ENCODE peak calls at places on chromosomes 6 and 20, in eight cellular contexts. One of them, this sample, is unnamed.

GRCh38 chr6:12033770-12034169 is 21.7 kb downstream of the HIVEP1 start:
- DNase-seq in heart left ventricle: no peak
- DNase-seq in left ventricle myocardium superior: no peak
- DNase-seq in GM04503: no peak
- DNase-seq in HEK293T: no peak
- DNase-seq in lung microvascular endothelial cell: no peak
- DNase-seq in epithelial cell of esophagus: peak; percentile 95
- DNase-seq in activated T-cell treated with anti-CD3 and anti-CD28 coated beads for 1 hour: no peak
- DNase-seq in this sample: no peak

GRCh38 chr6:168145747-168146596 is 67.0 kb upstream of the FRMD1 start:
- DNase-seq in heart left ventricle: no peak
- DNase-seq in left ventricle myocardium superior: no peak
- DNase-seq in GM04503: no peak
- DNase-seq in HEK293T: no peak
- DNase-seq in lung microvascular endothelial cell: no peak
- DNase-seq in epithelial cell of esophagus: no peak
- DNase-seq in activated T-cell treated with anti-CD3 and anti-CD28 coated beads for 1 hour: no peak
- DNase-seq in this sample: no peak

GRCh38 chr20:52003415-52003814 is 188.2 kb downstream of the ZFP64 start:
- DNase-seq in heart left ventricle: no peak
- DNase-seq in left ventricle myocardium superior: no peak
- DNase-seq in GM04503: no peak
- DNase-seq in HEK293T: no peak
- DNase-seq in lung microvascular endothelial cell: no peak
- DNase-seq in epithelial cell of esophagus: no peak
- DNase-seq in activated T-cell treated with anti-CD3 and anti-CD28 coated beads for 1 hour: no peak
- DNase-seq in this sample: no peak

GRCh38 chr6:147000545-147001488 is 203.4 kb upstream of the STXBP5 start:
- DNase-seq in heart left ventricle: no peak
- DNase-seq in left ventricle myocardium superior: no peak
- DNase-seq in GM04503: peak; percentile 45
- DNase-seq in HEK293T: no peak
- DNase-seq in lung microvascular endothelial cell: peak; percentile 6
- DNase-seq in epithelial cell of esophagus: peak; percentile 8
- DNase-seq in activated T-cell treated with anti-CD3 and anti-CD28 coated beads for 1 hour: no peak
- DNase-seq in this sample: no peak

GRCh38 chr6:61867635-61868034 is 418.4 kb downstream of the KHDRBS2 start:
- DNase-seq in heart left ventricle: no peak
- DNase-seq in left ventricle myocardium superior: no peak
- DNase-seq in GM04503: no peak
- DNase-seq in HEK293T: no peak
- DNase-seq in lung microvascular endothelial cell: no peak
- DNase-seq in epithelial cell of esophagus: no peak
- DNase-seq in activated T-cell treated with anti-CD3 and anti-CD28 coated beads for 1 hour: no peak
- DNase-seq in this sample: no peak

GRCh38 chr20:4959582-4959981 is 41.7 kb downstream of the SLC23A2 start:
- DNase-seq in heart left ventricle: no peak
- DNase-seq in left ventricle myocardium superior: no peak
- DNase-seq in GM04503: no peak
- DNase-seq in HEK293T: no peak
- DNase-seq in lung microvascular endothelial cell: no peak
- DNase-seq in epithelial cell of esophagus: no peak
- DNase-seq in activated T-cell treated with anti-CD3 and anti-CD28 coated beads for 1 hour: no peak
- DNase-seq in this sample: no peak

GRCh38 chr20:36792422-36792821 is 18.9 kb upstream of the DSN1 start:
- DNase-seq in heart left ventricle: peak; percentile 66
- DNase-seq in left ventricle myocardium superior: peak; percentile 58
- DNase-seq in GM04503: peak; percentile 21
- DNase-seq in HEK293T: peak; percentile 70
- DNase-seq in lung microvascular endothelial cell: peak; percentile 70
- DNase-seq in epithelial cell of esophagus: peak; percentile 57
- DNase-seq in activated T-cell treated with anti-CD3 and anti-CD28 coated beads for 1 hour: no peak
- DNase-seq in this sample: no peak

GRCh38 chr20:10565191-10565921 is 108.4 kb downstream of the JAG1 start:
- DNase-seq in heart left ventricle: no peak
- DNase-seq in left ventricle myocardium superior: peak; percentile 41
- DNase-seq in GM04503: peak; percentile 81
- DNase-seq in HEK293T: no peak
- DNase-seq in lung microvascular endothelial cell: peak; percentile 67
- DNase-seq in epithelial cell of esophagus: peak; percentile 80
- DNase-seq in activated T-cell treated with anti-CD3 and anti-CD28 coated beads for 1 hour: no peak
- DNase-seq in this sample: no peak

GRCh38 chr20:61434361-61434781 is 182.3 kb downstream of the CDH4 start:
- DNase-seq in heart left ventricle: no peak
- DNase-seq in left ventricle myocardium superior: no peak
- DNase-seq in GM04503: no peak
- DNase-seq in HEK293T: peak; percentile 13
- DNase-seq in lung microvascular endothelial cell: no peak
- DNase-seq in epithelial cell of esophagus: no peak
- DNase-seq in activated T-cell treated with anti-CD3 and anti-CD28 coated beads for 1 hour: no peak
- DNase-seq in this sample: no peak

GRCh38 chr6:139373928-139374356 is 506 bp downstream of the CITED2 start:
- DNase-seq in heart left ventricle: no peak
- DNase-seq in left ventricle myocardium superior: no peak
- DNase-seq in GM04503: peak; percentile 36
- DNase-seq in HEK293T: no peak
- DNase-seq in lung microvascular endothelial cell: no peak
- DNase-seq in epithelial cell of esophagus: no peak
- DNase-seq in activated T-cell treated with anti-CD3 and anti-CD28 coated beads for 1 hour: no peak
- DNase-seq in this sample: no peak

GRCh38 chr6:15285682-15286294 is 39.9 kb downstream of the JARID2 start:
- DNase-seq in heart left ventricle: no peak
- DNase-seq in left ventricle myocardium superior: no peak
- DNase-seq in GM04503: no peak
- DNase-seq in HEK293T: no peak
- DNase-seq in lung microvascular endothelial cell: no peak
- DNase-seq in epithelial cell of esophagus: no peak
- DNase-seq in activated T-cell treated with anti-CD3 and anti-CD28 coated beads for 1 hour: no peak
- DNase-seq in this sample: no peak

GRCh38 chr6:484086-484728 is 92.7 kb downstream of the IRF4 start:
- DNase-seq in heart left ventricle: no peak
- DNase-seq in left ventricle myocardium superior: no peak
- DNase-seq in GM04503: no peak
- DNase-seq in HEK293T: no peak
- DNase-seq in lung microvascular endothelial cell: no peak
- DNase-seq in epithelial cell of esophagus: peak; percentile 69
- DNase-seq in activated T-cell treated with anti-CD3 and anti-CD28 coated beads for 1 hour: no peak
- DNase-seq in this sample: no peak

GRCh38 chr6:148175511-148176188 is 167.0 kb upstream of the SASH1 start:
- DNase-seq in heart left ventricle: no peak
- DNase-seq in left ventricle myocardium superior: no peak
- DNase-seq in GM04503: no peak
- DNase-seq in HEK293T: no peak
- DNase-seq in lung microvascular endothelial cell: no peak
- DNase-seq in epithelial cell of esophagus: peak; percentile 55
- DNase-seq in activated T-cell treated with anti-CD3 and anti-CD28 coated beads for 1 hour: no peak
- DNase-seq in this sample: no peak

GRCh38 chr6:52538921-52539354 is 37.9 kb downstream of the TRAM2 start:
- DNase-seq in heart left ventricle: no peak
- DNase-seq in left ventricle myocardium superior: no peak
- DNase-seq in GM04503: peak; percentile 81
- DNase-seq in HEK293T: no peak
- DNase-seq in lung microvascular endothelial cell: no peak
- DNase-seq in epithelial cell of esophagus: no peak
- DNase-seq in activated T-cell treated with anti-CD3 and anti-CD28 coated beads for 1 hour: no peak
- DNase-seq in this sample: no peak

GRCh38 chr20:23639490-23639958 is 1.8 kb upstream of the CST3 start:
- DNase-seq in heart left ventricle: no peak
- DNase-seq in left ventricle myocardium superior: no peak
- DNase-seq in GM04503: no peak
- DNase-seq in HEK293T: no peak
- DNase-seq in lung microvascular endothelial cell: no peak
- DNase-seq in epithelial cell of esophagus: peak; percentile 48
- DNase-seq in activated T-cell treated with anti-CD3 and anti-CD28 coated beads for 1 hour: no peak
- DNase-seq in this sample: no peak

GRCh38 chr6:5205877-5206840 is 54.6 kb downstream of the LYRM4 start:
- DNase-seq in heart left ventricle: peak; percentile 74
- DNase-seq in left ventricle myocardium superior: peak; percentile 77
- DNase-seq in GM04503: peak; percentile 46
- DNase-seq in HEK293T: peak; percentile 17
- DNase-seq in lung microvascular endothelial cell: peak; percentile 72
- DNase-seq in epithelial cell of esophagus: peak; percentile 79
- DNase-seq in activated T-cell treated with anti-CD3 and anti-CD28 coated beads for 1 hour: no peak
- DNase-seq in this sample: peak; percentile 76

GRCh38 chr6:134245041-134245440 is 72.9 kb downstream of the SGK1 start:
- DNase-seq in heart left ventricle: no peak
- DNase-seq in left ventricle myocardium superior: no peak
- DNase-seq in GM04503: no peak
- DNase-seq in HEK293T: no peak
- DNase-seq in lung microvascular endothelial cell: no peak
- DNase-seq in epithelial cell of esophagus: peak; percentile 75
- DNase-seq in activated T-cell treated with anti-CD3 and anti-CD28 coated beads for 1 hour: no peak
- DNase-seq in this sample: no peak

GRCh38 chr6:53031281-53031680 is 33.9 kb upstream of the FBXO9 start:
- DNase-seq in heart left ventricle: no peak
- DNase-seq in left ventricle myocardium superior: no peak
- DNase-seq in GM04503: no peak
- DNase-seq in HEK293T: no peak
- DNase-seq in lung microvascular endothelial cell: no peak
- DNase-seq in epithelial cell of esophagus: no peak
- DNase-seq in activated T-cell treated with anti-CD3 and anti-CD28 coated beads for 1 hour: no peak
- DNase-seq in this sample: no peak

GRCh38 chr6:157944983-157945931 is 36.4 kb upstream of the SYNJ2 start:
- DNase-seq in heart left ventricle: no peak
- DNase-seq in left ventricle myocardium superior: no peak
- DNase-seq in GM04503: no peak
- DNase-seq in HEK293T: no peak
- DNase-seq in lung microvascular endothelial cell: no peak
- DNase-seq in epithelial cell of esophagus: no peak
- DNase-seq in activated T-cell treated with anti-CD3 and anti-CD28 coated beads for 1 hour: no peak
- DNase-seq in this sample: no peak

GRCh38 chr20:61691978-61692377 is 373.7 kb downstream of the TAF4 start:
- DNase-seq in heart left ventricle: no peak
- DNase-seq in left ventricle myocardium superior: no peak
- DNase-seq in GM04503: no peak
- DNase-seq in HEK293T: no peak
- DNase-seq in lung microvascular endothelial cell: no peak
- DNase-seq in epithelial cell of esophagus: no peak
- DNase-seq in activated T-cell treated with anti-CD3 and anti-CD28 coated beads for 1 hour: no peak
- DNase-seq in this sample: no peak

GRCh38 chr20:43669332-43669731 is 2.4 kb downstream of the MYBL2 start:
- DNase-seq in heart left ventricle: no peak
- DNase-seq in left ventricle myocardium superior: no peak
- DNase-seq in GM04503: no peak
- DNase-seq in HEK293T: no peak
- DNase-seq in lung microvascular endothelial cell: peak; percentile 70
- DNase-seq in epithelial cell of esophagus: peak; percentile 35
- DNase-seq in activated T-cell treated with anti-CD3 and anti-CD28 coated beads for 1 hour: no peak
- DNase-seq in this sample: no peak

GRCh38 chr6:499617-500016 is 108.1 kb downstream of the IRF4 start:
- DNase-seq in heart left ventricle: no peak
- DNase-seq in left ventricle myocardium superior: no peak
- DNase-seq in GM04503: no peak
- DNase-seq in HEK293T: no peak
- DNase-seq in lung microvascular endothelial cell: no peak
- DNase-seq in epithelial cell of esophagus: no peak
- DNase-seq in activated T-cell treated with anti-CD3 and anti-CD28 coated beads for 1 hour: no peak
- DNase-seq in this sample: no peak

GRCh38 chr6:110296151-110297028 is 61.8 kb downstream of the METTL24 start:
- DNase-seq in heart left ventricle: no peak
- DNase-seq in left ventricle myocardium superior: no peak
- DNase-seq in GM04503: no peak
- DNase-seq in HEK293T: no peak
- DNase-seq in lung microvascular endothelial cell: no peak
- DNase-seq in epithelial cell of esophagus: no peak
- DNase-seq in activated T-cell treated with anti-CD3 and anti-CD28 coated beads for 1 hour: no peak
- DNase-seq in this sample: no peak

GRCh38 chr6:41939848-41940758 is 1.5 kb downstream of the CCND3 start:
- DNase-seq in heart left ventricle: no peak
- DNase-seq in left ventricle myocardium superior: peak; percentile 37
- DNase-seq in GM04503: no peak
- DNase-seq in HEK293T: no peak
- DNase-seq in lung microvascular endothelial cell: no peak
- DNase-seq in epithelial cell of esophagus: peak; percentile 51
- DNase-seq in activated T-cell treated with anti-CD3 and anti-CD28 coated beads for 1 hour: no peak
- DNase-seq in this sample: peak; percentile 31

GRCh38 chr6:292506-293184 is 358 bp downstream of the DUSP22 start:
- DNase-seq in heart left ventricle: peak; percentile 78
- DNase-seq in left ventricle myocardium superior: peak; percentile 84
- DNase-seq in GM04503: no peak
- DNase-seq in HEK293T: no peak
- DNase-seq in lung microvascular endothelial cell: peak; percentile 57
- DNase-seq in epithelial cell of esophagus: peak; percentile 55
- DNase-seq in activated T-cell treated with anti-CD3 and anti-CD28 coated beads for 1 hour: peak; percentile 65
- DNase-seq in this sample: peak; percentile 84